ENCODE peak calls at places on chromosome 1, in four cellular contexts. Y is iPS-NIHi11, T is breast epithelium, F is substantia nigra. R is an unnamed sample.
A peak's percentile ranks its signal among the peaks of the same experiment; 100 is the strongest.

GRCh38 chr1:6025269-6026094 is 20.2 kb upstream of the KCNAB2 start:
- DNase-seq in F (no peak), T (no peak), Y (no peak), R (peak; percentile 79)

GRCh38 chr1:4963251-4963650 is 308.8 kb downstream of the AJAP1 start:
- DNase-seq in Y (no peak), T (no peak), F (no peak), R (no peak)

GRCh38 chr1:207996632-207997031 is 85.7 kb upstream of the CD34 start:
- DNase-seq in T (no peak), F (no peak), Y (no peak), R (no peak)

GRCh38 chr1:33244809-33245186 is 11.5 kb upstream of the ZNF362 start:
- DNase-seq in T (no peak), F (no peak), Y (no peak), R (peak; percentile 18)

GRCh38 chr1:156841289-156841855 is 17.5 kb downstream of the INSRR start:
- DNase-seq in Y (peak; percentile 51), T (no peak), F (no peak), R (no peak)

GRCh38 chr1:6970256-6970655 is 185.0 kb downstream of the CAMTA1 start:
- DNase-seq in T (peak; percentile 24), F (no peak), Y (no peak), R (no peak)

GRCh38 chr1:100347009-100347966 is 5.0 kb upstream of the CDC14A start:
- DNase-seq in Y (no peak), T (no peak), F (no peak), R (no peak)

GRCh38 chr1:41498391-41498790 is 13.9 kb upstream of the EDN2 start:
- DNase-seq in T (no peak), Y (no peak), F (no peak), R (no peak)

GRCh38 chr1:113813218-113813617 is 942 bp upstream of the RSBN1 start:
- DNase-seq in T (no peak), Y (no peak), F (no peak), R (no peak)

GRCh38 chr1:191592907-191593306 is 565.4 kb upstream of the RGS18 start:
- DNase-seq in Y (no peak), F (no peak), T (no peak), R (peak; percentile 8)

GRCh38 chr1:167220537-167221125 is at the start of gene POU2F1:
- DNase-seq in F (peak; percentile 99), T (peak; percentile 98), Y (peak; percentile 85), R (peak; percentile 83)

GRCh38 chr1:160626560-160627342 is 20.1 kb downstream of the SLAMF1 start:
- DNase-seq in T (no peak), Y (no peak), F (no peak), R (no peak)

GRCh38 chr1:170881268-170882265 is 53.8 kb upstream of the MROH9 start:
- DNase-seq in T (no peak), Y (no peak), F (no peak), R (no peak)

GRCh38 chr1:14083277-14083676 is 383.3 kb downstream of the PRDM2 start:
- DNase-seq in F (no peak), Y (no peak), T (no peak), R (no peak)

GRCh38 chr1:147171399-147172167 is 687 bp downstream of the PRKAB2 start:
- DNase-seq in Y (peak; percentile 17), T (no peak), F (no peak), R (no peak)

GRCh38 chr1:173429517-173430477 is 47.3 kb upstream of the PRDX6 start:
- DNase-seq in T (peak; percentile 54), Y (peak; percentile 68), F (peak; percentile 56), R (peak; percentile 55)

GRCh38 chr1:205259361-205259832 is 31.7 kb downstream of the TMCC2 start:
- DNase-seq in F (no peak), T (no peak), Y (no peak), R (no peak)

GRCh38 chr1:209769956-209770355 is 14.1 kb downstream of the TRAF3IP3 start:
- DNase-seq in Y (no peak), F (no peak), T (no peak), R (no peak)

GRCh38 chr1:65497276-65497830 is 76.9 kb downstream of the LEPR start:
- DNase-seq in F (no peak), Y (no peak), T (no peak), R (no peak)

GRCh38 chr1:203448521-203449061 is 27.0 kb upstream of the PRELP start:
- DNase-seq in F (no peak), T (no peak), Y (no peak), R (no peak)

GRCh38 chr1:235784950-235785349 is 81.8 kb downstream of the LYST start:
- DNase-seq in Y (no peak), T (no peak), F (no peak), R (no peak)

GRCh38 chr1:235583511-235584001 is 66.0 kb downstream of the GNG4 start:
- DNase-seq in Y (no peak), F (no peak), T (peak; percentile 9), R (no peak)

GRCh38 chr1:219085082-219085481 is 88.6 kb upstream of the LYPLAL1 start:
- DNase-seq in Y (no peak), T (no peak), F (no peak), R (peak; percentile 87)

R was measured in retinal pigment epithelial cell.